ENCODE peak calls at places on chromosomes 3 and 15, in seven cellular contexts. U is BJ, P is transverse colon, H is kidney epithelial cell, W is GM23338, J is tibial nerve, D is HCT116. F is an unnamed sample. For H3K36me3, the result is how much of the 10 kb centered on the place peaks cover.

GRCh38 chr3:113914646-113915045 is 33.2 kb upstream of the ZDHHC23 start:
- DNase-seq in U (peak), P (no peak), H (no peak), W (no peak), J (no peak), D (no peak), F (no peak)

GRCh38 chr15:86444527-86444926 is 364.9 kb downstream of the AGBL1 start:
- DNase-seq in U (no peak), P (no peak), H (no peak), W (peak), J (no peak), D (no peak), F (no peak)

GRCh38 chr3:32934150-32934742 is 17.2 kb upstream of the CCR4 start:
- DNase-seq in U (no peak), P (no peak), H (no peak), W (peak), J (peak), D (peak), F (peak)

GRCh38 chr15:70947369-70948335 is 55.0 kb downstream of the LRRC49 start:
- DNase-seq in U (no peak), P (no peak), H (no peak), W (no peak), J (no peak), D (no peak), F (no peak)

GRCh38 chr3:47512416-47513124 is 942 bp downstream of the ELP6 start:
- DNase-seq in U (no peak), P (peak), H (no peak), W (peak), J (peak), D (no peak), F (no peak)

GRCh38 chr15:22226034-22226790 is 145.9 kb downstream of the OR4M2 start:
- DNase-seq in U (no peak), P (no peak), H (no peak), W (no peak), J (no peak), D (no peak), F (no peak)

GRCh38 chr3:140216249-140216648 is 281.3 kb downstream of the CLSTN2 start:
- DNase-seq in U (no peak), P (no peak), H (no peak), W (peak), J (no peak), D (no peak), F (no peak)

GRCh38 chr3:53534996-53535395 is 40.6 kb downstream of the CACNA1D start:
- DNase-seq in U (no peak), P (no peak), H (no peak), W (no peak), J (no peak), D (no peak), F (no peak)

GRCh38 chr3:145648396-145648795 is 512.6 kb downstream of the PLOD2 start:
- DNase-seq in U (no peak), P (no peak), H (no peak), W (no peak), J (no peak), D (no peak), F (peak)

GRCh38 chr3:45182915-45183881 is 37.0 kb upstream of the CDCP1 start:
- DNase-seq in U (no peak), P (peak), H (peak), W (peak), J (no peak), D (peak), F (peak)

GRCh38 chr3:194194051-194194756 is 58.3 kb downstream of the HES1 start:
- DNase-seq in U (no peak), P (no peak), H (no peak), W (no peak), J (no peak), D (no peak), F (no peak)

GRCh38 chr3:121883507-121883906 is 10.7 kb upstream of the SLC15A2 start:
- DNase-seq in U (no peak), P (no peak), H (no peak), W (peak), J (no peak), D (peak), F (peak)

GRCh38 chr3:53518495-53518981 is 24.1 kb downstream of the CACNA1D start:
- DNase-seq in U (no peak), P (no peak), H (no peak), W (no peak), J (peak), D (no peak), F (no peak)

GRCh38 chr3:124174463-124174862 is 182.5 kb upstream of the ROPN1 start:
- DNase-seq in U (no peak), P (no peak), H (no peak), W (no peak), J (no peak), D (no peak), F (peak)

GRCh38 chr3:123750659-123751420 is 133.3 kb downstream of the MYLK start:
- DNase-seq in U (peak), P (no peak), H (peak), W (peak), J (no peak), D (peak), F (no peak)

GRCh38 chr3:43180027-43180426 is 74.1 kb upstream of the POMGNT2 start:
- DNase-seq in U (no peak), P (peak), H (no peak), W (no peak), J (no peak), D (no peak), F (no peak)

GRCh38 chr3:130291148-130291547 is 54.3 kb upstream of the COL6A5 start:
- DNase-seq in U (no peak), P (no peak), H (no peak), W (no peak), J (no peak), D (no peak), F (no peak)

GRCh38 chr3:172708905-172709775 is 1.7 kb downstream of the NCEH1 start:
- DNase-seq in U (no peak), P (peak), H (no peak), W (no peak), J (no peak), D (no peak), F (no peak)

GRCh38 chr15:89107984-89108383 is 19.7 kb downstream of the ABHD2 start:
- DNase-seq in U (no peak), P (no peak), H (no peak), W (no peak), J (no peak), D (no peak), F (no peak)

GRCh38 chr15:89110060-89110459 is 21.8 kb downstream of the ABHD2 start:
- DNase-seq in U (no peak), P (no peak), H (no peak), W (no peak), J (no peak), D (no peak), F (no peak)

GRCh38 chr15:89106200-89106599 is 17.9 kb downstream of the ABHD2 start:
- DNase-seq in U (no peak), P (no peak), H (no peak), W (no peak), J (no peak), D (no peak), F (no peak)

GRCh38 chr15:89111352-89111751 is 23.1 kb downstream of the ABHD2 start:
- DNase-seq in U (no peak), P (no peak), H (no peak), W (no peak), J (no peak), D (no peak), F (no peak)

GRCh38 chr15:89108865-89109660 is 20.8 kb downstream of the ABHD2 start:
- DNase-seq in U (no peak), P (no peak), H (no peak), W (peak), J (no peak), D (no peak), F (no peak)
- H3K36me3 ChIP-seq in U (under half), P (under half), H (under half), W (under half), J (under half), D (under half), F (under half)

GRCh38 chr15:64095795-64096485 is at the start of gene SNX1:
- DNase-seq in U (peak), P (peak), H (peak), W (peak), J (peak), D (peak), F (peak)

GRCh38 chr15:64093627-64094417 is at the start of gene CIAO2A:
- DNase-seq in U (peak), P (peak), H (peak), W (peak), J (peak), D (peak), F (peak)

GRCh38 chr15:64095431-64095794 is 369 bp upstream of the SNX1 start:
- DNase-seq in U (no peak), P (no peak), H (no peak), W (no peak), J (no peak), D (no peak), F (no peak)

GRCh38 chr15:64099379-64099778 is 3.6 kb downstream of the SNX1 start:
- DNase-seq in U (no peak), P (no peak), H (no peak), W (no peak), J (no peak), D (no peak), F (no peak)

DNA sequence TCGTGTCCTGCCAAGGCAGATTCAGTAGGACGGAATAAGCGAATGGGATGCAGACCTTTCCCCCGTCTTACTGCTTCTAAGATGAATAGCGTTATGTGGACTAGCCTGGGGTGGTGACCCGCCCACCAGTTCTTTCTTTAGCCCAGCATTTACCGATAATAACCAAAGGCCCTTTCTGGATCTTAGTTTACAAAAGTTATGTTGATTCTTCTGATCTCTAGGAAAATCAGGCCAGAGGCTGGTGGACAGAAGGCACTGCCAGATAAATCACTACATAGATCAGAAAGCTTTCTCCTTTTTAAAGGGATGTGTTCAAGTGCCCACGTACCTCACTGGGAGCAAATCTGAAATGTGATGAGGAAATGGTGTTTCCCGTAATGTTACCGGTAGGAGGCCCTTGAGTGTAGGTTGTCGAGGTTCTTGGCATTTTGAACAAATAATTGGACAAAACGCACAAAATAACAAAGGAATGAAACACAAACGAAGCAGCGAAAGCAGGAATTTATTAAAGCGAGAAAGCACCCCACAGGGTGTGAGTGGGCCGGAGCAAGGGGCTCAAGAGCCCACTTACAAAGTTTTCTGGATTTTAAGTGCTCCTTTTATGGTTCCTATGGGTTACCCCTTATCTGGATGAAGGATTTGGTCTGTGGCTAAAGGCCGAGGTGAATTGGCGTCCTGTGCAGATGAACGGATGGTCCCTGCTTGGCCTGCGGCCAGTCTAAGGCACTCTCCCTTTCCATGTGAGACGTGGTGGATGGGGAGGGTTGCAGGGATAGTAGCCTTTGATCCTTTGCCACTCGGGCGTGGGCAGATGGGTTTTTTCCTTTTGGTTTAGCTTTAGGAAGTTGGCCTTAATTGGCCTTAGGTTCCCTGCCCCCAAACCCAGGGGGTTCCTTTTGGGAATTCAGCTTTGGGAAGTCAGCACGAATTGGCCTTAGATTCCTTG is 977 bp downstream of the SNX1 start:
- DNase-seq in U (no peak), P (no peak), H (no peak), W (peak), J (no peak), D (no peak), F (no peak)
- TF ChIP-seq CTCF in U (peak), P (no peak), H (peak), W (peak), J (no peak), D (no peak), F (no peak)

GRCh38 chr3:36871379-36872126 is 73.3 kb downstream of the TRANK1 start:
- DNase-seq in U (no peak), P (no peak), H (no peak), W (peak), J (no peak), D (no peak), F (no peak)

GRCh38 chr3:36866358-36866757 is 78.5 kb downstream of the TRANK1 start:
- DNase-seq in U (peak), P (no peak), H (no peak), W (peak), J (no peak), D (no peak), F (no peak)

GRCh38 chr3:36864180-36865053 is 80.4 kb downstream of the TRANK1 start:
- DNase-seq in U (no peak), P (no peak), H (no peak), W (no peak), J (no peak), D (no peak), F (no peak)

GRCh38 chr3:36867810-36868209 is 77.0 kb downstream of the TRANK1 start:
- DNase-seq in U (no peak), P (no peak), H (no peak), W (peak), J (no peak), D (no peak), F (no peak)

GRCh38 chr3:36868614-36869436 is 76.0 kb downstream of the TRANK1 start:
- DNase-seq in U (peak), P (peak), H (peak), W (peak), J (peak), D (peak), F (peak)
- H3K36me3 ChIP-seq in U (under half), P (under half), H (under half), W (under half), J (under half), D (under half), F (under half)

DNA sequence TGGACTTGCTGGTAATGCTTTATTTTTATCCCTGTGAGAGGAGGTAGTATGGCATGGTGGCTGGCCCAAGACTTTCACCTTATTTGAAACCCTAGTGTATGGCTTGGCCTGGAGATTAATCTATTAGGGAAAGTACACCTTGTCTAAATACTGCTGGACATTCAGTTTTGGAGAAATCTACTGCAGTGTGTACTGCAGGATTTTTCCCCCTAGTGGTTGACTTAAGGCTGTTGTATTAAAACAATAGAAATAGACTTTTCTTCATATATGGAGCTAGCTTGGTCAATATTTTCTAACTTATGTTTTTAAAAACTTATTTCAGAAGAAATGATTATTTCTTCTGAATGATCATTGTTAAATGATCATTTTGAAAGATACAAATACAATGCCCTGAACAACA is 13.9 kb upstream of the SLITRK3 start:
- DNase-seq in U (no peak), P (no peak), H (no peak), W (peak), J (no peak), D (peak), F (no peak)
- TF ChIP-seq CTCF in U (no peak), P (no peak), H (peak), W (peak), J (peak), D (no peak), F (peak)

GRCh38 chr15:61917457-61917856 is 142.8 kb downstream of the VPS13C start:
- DNase-seq in U (no peak), P (no peak), H (no peak), W (no peak), J (no peak), D (no peak), F (no peak)
- H3K36me3 ChIP-seq in U (under half), P (under half), H (under half), W (under half), J (under half), D (under half), F (under half)

GRCh38 chr15:78872155-78872971 is at the start of gene MORF4L1:
- DNase-seq in U (peak), P (peak), H (peak), W (peak), J (peak), D (peak), F (peak)

GRCh38 chr15:78872972-78873795 is 494 bp downstream of the MORF4L1 start:
- DNase-seq in U (peak), P (peak), H (peak), W (peak), J (peak), D (peak), F (peak)

GRCh38 chr15:78878356-78878755 is 5.7 kb downstream of the MORF4L1 start:
- DNase-seq in U (no peak), P (no peak), H (no peak), W (no peak), J (no peak), D (no peak), F (no peak)

GRCh38 chr15:78875107-78875914 is 2.6 kb downstream of the MORF4L1 start:
- DNase-seq in U (no peak), P (no peak), H (no peak), W (no peak), J (no peak), D (no peak), F (no peak)

DNA sequence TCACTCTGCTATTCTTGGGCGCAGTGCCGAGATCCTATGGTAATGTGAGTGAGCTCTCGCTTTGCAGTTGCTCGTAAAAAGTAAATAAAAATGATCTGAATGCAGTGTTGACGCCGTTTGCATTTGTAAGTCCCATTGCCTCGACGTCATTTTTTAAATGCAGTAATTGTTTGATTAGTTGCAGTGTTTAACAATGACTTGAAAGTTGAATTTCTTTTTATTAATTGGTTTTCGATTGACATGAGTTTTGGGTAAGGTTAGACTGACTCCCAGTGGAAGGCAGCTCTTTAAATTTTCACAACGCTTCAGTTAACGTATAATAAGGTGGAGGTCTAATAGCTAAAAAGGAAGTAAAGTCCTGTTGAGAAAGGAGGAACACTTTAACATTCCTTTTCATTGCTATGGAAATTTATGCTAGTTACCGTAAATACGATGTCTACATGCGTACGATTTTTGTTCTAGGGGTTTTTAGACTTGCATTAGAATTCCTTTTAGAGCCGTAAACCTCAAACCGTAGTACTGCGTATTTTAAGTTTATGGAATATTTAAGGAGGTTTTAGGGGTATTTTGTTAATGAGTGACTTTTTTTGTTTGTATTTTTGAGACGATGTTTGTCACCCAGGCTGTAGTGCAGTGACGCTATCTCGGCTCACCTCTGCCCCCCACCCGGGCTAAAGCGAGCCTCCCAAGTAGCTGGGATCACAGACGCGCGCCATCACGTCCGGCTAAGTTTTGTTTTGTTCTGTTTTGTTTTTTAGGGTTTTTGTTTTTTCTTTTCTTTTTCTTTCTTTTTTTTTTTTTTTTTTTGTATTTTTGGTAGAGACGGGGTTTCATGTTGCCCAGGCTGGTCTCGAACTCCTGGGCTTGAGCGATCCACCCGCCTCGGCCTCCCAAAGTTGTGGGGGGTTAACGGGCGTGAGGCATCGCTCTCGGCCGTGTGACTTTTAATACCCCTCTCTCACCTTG is 1.4 kb downstream of the MORF4L1 start:
- DNase-seq in U (no peak), P (peak), H (no peak), W (peak), J (peak), D (no peak), F (no peak)
- TF ChIP-seq CTCF in U (no peak), P (no peak), H (no peak), W (no peak), J (peak), D (no peak), F (no peak)

GRCh38 chr3:38245930-38246329 is 19.7 kb upstream of the SLC22A13 start:
- DNase-seq in U (no peak), P (no peak), H (no peak), W (no peak), J (no peak), D (no peak), F (no peak)
- H3K36me3 ChIP-seq in U (under half), P (under half), H (under half), W (under half), J (under half), D (under half), F (under half)

GRCh38 chr3:141302364-141303141 is 65.8 kb upstream of the ZBTB38 start:
- DNase-seq in U (peak), P (no peak), H (no peak), W (no peak), J (no peak), D (no peak), F (no peak)
- TF ChIP-seq CTCF in U (peak), P (no peak), H (no peak), W (no peak), J (no peak), D (no peak), F (no peak)

DNA sequence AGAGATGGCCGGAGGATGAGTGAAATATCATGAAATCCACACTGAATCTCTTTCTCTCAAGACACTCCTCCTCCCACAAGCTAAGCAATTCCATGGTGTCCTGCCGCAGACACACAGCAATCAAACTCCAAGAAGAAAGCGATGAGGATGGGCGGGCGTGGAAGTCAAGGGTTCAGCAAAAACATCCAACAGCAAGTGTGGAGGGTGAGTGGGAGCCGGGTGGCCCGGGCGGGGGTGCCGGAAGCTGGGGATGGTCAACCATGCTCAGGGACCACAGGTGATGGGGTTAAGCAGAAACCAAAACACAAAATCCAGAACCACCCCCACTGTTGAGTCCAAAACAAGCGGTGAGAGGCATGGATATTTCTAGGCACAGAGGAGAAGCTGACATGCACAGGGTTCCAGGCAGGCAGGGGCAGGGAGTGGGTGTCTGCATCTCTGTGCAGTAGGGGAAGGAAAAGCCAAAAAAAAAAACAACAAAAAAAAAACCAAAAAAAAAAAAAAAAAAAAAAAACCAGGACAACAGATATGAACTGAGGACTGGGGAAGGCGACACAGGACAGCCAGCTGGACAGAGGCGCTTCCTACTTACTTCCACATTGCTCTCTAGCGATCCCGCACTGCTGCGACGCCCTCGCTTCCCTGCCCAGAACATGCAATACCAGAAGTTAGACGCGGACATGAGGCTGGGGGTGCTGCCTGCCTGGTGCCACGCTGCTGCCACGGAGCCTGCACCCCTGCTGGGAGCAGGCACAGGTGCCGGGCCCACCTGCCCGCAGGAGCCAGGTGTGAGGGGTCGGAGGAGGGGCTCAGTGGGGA is 61.0 kb upstream of the RPL32 start:
- DNase-seq in U (no peak), P (no peak), H (no peak), W (no peak), J (no peak), D (no peak), F (no peak)
- H3K36me3 ChIP-seq in U (under half), P (under half), H (under half), W (under half), J (under half), D (under half), F (half or more)